ENCODE peak calls at places on chromosomes 5 and 9, in ten cellular contexts. W is upper lobe of right lung, X is LNCaP clone FGC, V is heart right ventricle, U is bronchial epithelial cell, T is GM23338, L is AG09309, J is heart left ventricle, D is cardiac fibroblast, Y is MM.1S. N is an unnamed sample.

GRCh38 chr9:135116892-135117680 is 29.6 kb downstream of the OLFM1 start:
- DNase-seq in V (no peak), Y (no peak), U (no peak), J (no peak), L (no peak), T (no peak), W (no peak), D (no peak), X (no peak), N (no peak)

GRCh38 chr5:133985540-133986180 is 17.2 kb upstream of the C5orf15 start:
- DNase-seq in D (no peak), L (no peak), W (no peak), J (no peak), Y (no peak), V (no peak), U (no peak), T (no peak), X (no peak), N (no peak)

GRCh38 chr9:127092041-127092608 is 30.3 kb downstream of the ANGPTL2 start:
- DNase-seq in V (no peak), U (no peak), Y (no peak), D (no peak), T (no peak), X (no peak), L (no peak), J (no peak), W (no peak), N (peak; percentile 52)

GRCh38 chr5:132411382-132411925 is 41.9 kb downstream of the SLC22A5 start:
- DNase-seq in J (no peak), L (no peak), D (no peak), V (no peak), X (no peak), T (no peak), U (no peak), Y (peak; percentile 53), W (peak; percentile 66), N (no peak)

GRCh38 chr9:18969095-18969494 is 63.9 kb downstream of the SAXO1 start:
- DNase-seq in J (peak; percentile 13), Y (no peak), X (no peak), W (no peak), U (no peak), V (peak; percentile 10), T (no peak), L (no peak), D (no peak), N (no peak)

GRCh38 chr5:99191181-99191775 is 262.5 kb upstream of the CHD1 start:
- DNase-seq in X (no peak), V (no peak), W (no peak), U (no peak), J (no peak), L (no peak), D (no peak), Y (no peak), T (no peak), N (peak; percentile 80)

GRCh38 chr5:71693828-71694427 is 25.1 kb upstream of the CARTPT start:
- DNase-seq in D (no peak), W (no peak), U (no peak), Y (no peak), X (no peak), T (peak; percentile 59), L (no peak), J (no peak), V (no peak), N (peak; percentile 5)

GRCh38 chr5:145562931-145563330 is 272.2 kb downstream of the PRELID2 start:
- DNase-seq in L (no peak), W (no peak), D (no peak), Y (no peak), J (no peak), V (no peak), U (no peak), T (no peak), X (no peak), N (peak; percentile 81)

GRCh38 chr5:170805666-170806065 is 22.1 kb downstream of the GABRP start:
- DNase-seq in D (no peak), X (no peak), U (no peak), W (no peak), J (no peak), V (no peak), L (no peak), Y (no peak), T (no peak), N (no peak)

GRCh38 chr9:97527626-97528528 is 26.4 kb downstream of the TMOD1 start:
- DNase-seq in D (no peak), W (peak; percentile 62), L (no peak), J (no peak), X (no peak), V (no peak), Y (no peak), U (no peak), T (peak; percentile 58), N (no peak)

DNA sequence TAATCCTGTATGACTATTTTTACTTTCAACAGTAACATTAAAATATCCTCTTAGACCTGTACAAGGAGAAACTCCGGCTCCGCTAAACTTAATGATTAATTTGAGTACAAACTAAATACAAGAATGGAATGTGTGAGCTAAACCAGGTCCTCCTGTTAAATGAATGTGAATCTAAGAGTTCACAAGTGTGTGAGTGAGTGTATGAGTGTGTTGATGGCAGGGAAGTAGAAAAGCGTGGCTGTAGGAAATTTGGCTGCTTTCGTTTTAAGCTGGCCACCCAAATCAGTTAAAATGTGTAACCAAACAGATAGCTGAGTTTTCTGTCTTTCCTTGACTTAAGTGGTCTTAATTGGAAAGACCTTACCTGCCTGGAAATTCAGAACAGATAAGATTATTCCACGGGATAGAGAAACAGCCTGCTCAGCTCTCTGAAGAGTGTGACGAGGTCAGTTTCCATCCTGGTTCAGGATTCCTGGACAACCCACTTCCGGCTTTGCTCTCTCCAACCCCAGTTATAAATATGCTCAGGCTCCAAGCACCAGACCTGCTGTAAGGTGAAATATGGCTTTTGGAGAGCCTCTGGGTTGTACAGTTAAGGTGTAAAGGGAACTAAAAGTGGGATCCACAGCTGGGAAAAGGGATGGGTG is 908.6 kb upstream of the EDIL3 start:
- DNase-seq in J (no peak), T (no peak), W (no peak), V (no peak), D (peak; percentile 27), Y (no peak), X (no peak), L (no peak), U (peak; percentile 38), N (no peak)
- H3K4me3 ChIP-seq in J (peak overlapping the region; percentile 33), T (no peak overlapping the region), W (peak overlapping the region; percentile 44), V (peak overlapping the region; percentile 45), D (peak overlapping the region; percentile 29), Y (no peak overlapping the region), X (peak overlapping the region; percentile 29), L (no peak overlapping the region), U (peak overlapping the region; percentile 34), N (no peak overlapping the region)

DNA sequence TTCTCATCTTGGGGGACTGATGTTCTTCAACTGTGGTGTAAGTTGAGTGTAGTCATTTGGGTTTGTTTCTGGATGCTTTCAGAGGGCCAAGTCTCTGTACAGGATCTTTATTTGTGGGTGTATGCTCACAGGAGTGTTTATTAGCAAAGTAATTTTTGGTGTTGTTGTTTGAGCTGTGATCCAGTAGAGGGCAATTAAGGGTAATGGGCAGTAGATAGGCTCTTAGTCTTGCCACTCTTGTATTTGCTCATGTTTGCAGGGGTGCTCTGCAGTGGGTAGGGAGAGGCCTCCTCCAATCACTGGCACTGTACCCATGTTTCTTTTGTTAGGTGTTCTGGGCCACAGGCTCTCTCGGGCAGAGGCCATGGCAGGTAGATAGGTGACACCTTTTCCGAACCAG is 45.9 kb upstream of the ITGA2 start:
- DNase-seq in Y (peak; percentile 14), X (no peak), U (peak; percentile 33), T (no peak), J (no peak), W (no peak), L (no peak), V (no peak), D (peak; percentile 34), N (no peak)
- TF ChIP-seq CTCF in Y (peak; percentile 30), X (peak; percentile 31), U (peak; percentile 46), T (peak; percentile 22), J (no peak), W (no peak), L (peak; percentile 11), V (no peak), D (peak; percentile 38), N (peak; percentile 14)

GRCh38 chr5:129078247-129078646 is 16.3 kb upstream of the ISOC1 start:
- DNase-seq in T (no peak), L (no peak), W (no peak), V (no peak), D (no peak), X (no peak), U (no peak), J (no peak), Y (no peak), N (no peak)
- H3K4me3 ChIP-seq in T (no peak overlapping the region), L (no peak overlapping the region), W (no peak overlapping the region), V (no peak overlapping the region), D (no peak overlapping the region), X (no peak overlapping the region), U (no peak overlapping the region), J (no peak overlapping the region), Y (no peak overlapping the region), N (no peak overlapping the region)

GRCh38 chr9:101432171-101432570 is 3.4 kb downstream of the ALDOB start:
- DNase-seq in X (no peak), D (no peak), T (no peak), Y (no peak), V (no peak), U (no peak), W (no peak), L (no peak), J (no peak), N (no peak)

GRCh38 chr9:101428909-101429308 is 6.7 kb downstream of the ALDOB start:
- DNase-seq in Y (no peak), J (no peak), L (no peak), D (no peak), U (no peak), T (no peak), V (no peak), W (no peak), X (no peak), N (no peak)

GRCh38 chr9:101429736-101430135 is 5.8 kb downstream of the ALDOB start:
- DNase-seq in W (no peak), V (no peak), J (no peak), T (no peak), Y (no peak), X (no peak), U (no peak), D (no peak), L (no peak), N (no peak)

GRCh38 chr9:101427337-101427736 is 8.2 kb downstream of the ALDOB start:
- DNase-seq in V (no peak), W (no peak), X (no peak), D (no peak), Y (peak; percentile 16), T (no peak), J (no peak), U (no peak), L (no peak), N (no peak)

DNA sequence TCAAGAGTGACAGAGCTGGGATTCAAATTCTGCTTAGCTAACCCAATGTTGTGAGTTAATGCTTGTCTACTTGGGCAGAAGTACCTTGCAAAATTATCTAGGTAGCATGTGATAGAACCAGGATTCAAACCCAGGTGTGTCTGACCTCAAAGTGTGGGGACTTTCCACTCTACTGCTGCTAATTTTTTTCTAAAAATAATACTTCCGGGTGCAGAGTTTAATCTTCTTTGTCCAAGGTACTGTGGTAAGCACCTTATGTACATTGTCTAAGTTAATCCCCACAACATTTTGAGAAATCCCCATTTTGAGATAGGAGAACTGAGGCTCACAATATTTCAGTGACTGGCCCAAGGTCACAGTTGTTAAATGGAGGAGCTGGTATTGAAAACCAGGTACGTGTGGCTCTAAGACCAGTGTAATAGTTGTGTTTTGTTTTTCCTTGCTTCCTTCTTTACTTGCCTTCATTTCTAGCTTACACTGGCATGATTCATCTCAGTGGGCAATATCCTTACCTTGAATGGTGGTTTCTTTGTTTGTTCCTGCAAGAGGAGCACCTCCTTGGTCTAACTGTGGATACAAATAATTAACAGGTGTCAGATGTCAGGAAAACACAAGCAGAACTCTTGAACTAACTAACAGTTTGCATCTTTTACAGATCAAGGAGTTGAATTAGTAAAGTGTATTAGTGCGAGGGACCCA is 7.5 kb downstream of the ALDOB start:
- DNase-seq in V (no peak), L (no peak), W (no peak), T (no peak), X (no peak), D (no peak), J (no peak), U (no peak), Y (peak; percentile 97), N (no peak)
- TF ChIP-seq CTCF in V (no peak), L (no peak), W (no peak), T (no peak), X (no peak), D (no peak), J (no peak), U (no peak), Y (no peak), N (no peak)

N was measured in astrocyte of the spinal cord.